ENCODE peak calls at places on chromosomes 6 and 20, in four cellular contexts. A, N, T and C are unnamed samples.

GRCh38 chr6:31948753-31949413 is 3.0 kb downstream of the CFB start:
- DNase-seq in A (peak), N (no peak), T (no peak), C (peak)

GRCh38 chr6:113853252-113853651 is 3.9 kb upstream of the MARCKS start:
- DNase-seq in A (no peak), N (no peak), T (no peak), C (no peak)

GRCh38 chr6:34900321-34901031 is 11.4 kb downstream of the ANKS1A start:
- DNase-seq in A (peak), N (no peak), T (no peak), C (peak)

GRCh38 chr20:11144114-11144513 is 470.3 kb upstream of the JAG1 start:
- DNase-seq in A (peak), N (no peak), T (no peak), C (peak)

GRCh38 chr6:88166901-88167624 is 916 bp upstream of the CNR1 start:
- DNase-seq in A (no peak), N (no peak), T (peak), C (no peak)

GRCh38 chr20:21235346-21235712 is 67.8 kb upstream of the XRN2 start:
- DNase-seq in A (no peak), N (no peak), T (no peak), C (no peak)

GRCh38 chr20:1388706-1389483 is 4.0 kb downstream of the FKBP1A start:
- DNase-seq in A (no peak), N (no peak), T (no peak), C (no peak)

GRCh38 chr6:110543106-110543505 is 66.7 kb upstream of the SLC22A16 start:
- DNase-seq in A (no peak), N (no peak), T (no peak), C (no peak)

GRCh38 chr20:47773381-47773786 is 11.9 kb downstream of the SULF2 start:
- DNase-seq in A (no peak), N (no peak), T (no peak), C (peak)

GRCh38 chr20:38935967-38936407 is 9.8 kb downstream of the FAM83D start:
- DNase-seq in A (no peak), N (no peak), T (no peak), C (peak)

GRCh38 chr6:165055231-165055630 is 254.2 kb downstream of the C6orf118 start:
- DNase-seq in A (no peak), N (no peak), T (no peak), C (no peak)

GRCh38 chr6:136549359-136550044 is 720 bp downstream of the MAP7 start:
- DNase-seq in A (no peak), N (no peak), T (peak), C (peak)

GRCh38 chr6:42046491-42047219 is 3.7 kb upstream of the TAF8 start:
- DNase-seq in A (peak), N (no peak), T (no peak), C (peak)

GRCh38 chr6:24902782-24903181 is 33.0 kb downstream of the RIPOR2 start:
- DNase-seq in A (peak), N (no peak), T (no peak), C (peak)

GRCh38 chr6:144460224-144461095 is 175.3 kb downstream of the UTRN start:
- DNase-seq in A (no peak), N (no peak), T (no peak), C (no peak)

GRCh38 chr20:47691632-47692031 is 93.6 kb downstream of the SULF2 start:
- DNase-seq in A (peak), N (no peak), T (no peak), C (peak)